ENCODE peak calls at places on chromosomes 3 and 15, in four cellular contexts. V, L, P and M are unnamed samples.

GRCh38 chr3:28050895-28051294 is 190.5 kb upstream of the CMC1 start:
- DNase-seq in V (no peak), L (no peak), P (no peak), M (no peak)

GRCh38 chr15:92797168-92798052 is 102.7 kb upstream of the CHD2 start:
- DNase-seq in V (no peak), L (peak), P (peak), M (no peak)

GRCh38 chr15:34941181-34941580 is 28.4 kb downstream of the AQR start:
- DNase-seq in P (no peak), L (no peak), V (no peak), M (no peak)

GRCh38 chr3:52221563-52222318 is 3.7 kb downstream of the TLR9 start:
- DNase-seq in L (no peak), V (no peak), P (no peak), M (peak)

GRCh38 chr3:47377186-47377585 is 3.6 kb upstream of the PTPN23 start:
- DNase-seq in P (no peak), V (no peak), L (no peak), M (no peak)

GRCh38 chr15:88738796-88739195 is 64.4 kb upstream of the ACAN start:
- DNase-seq in L (no peak), P (no peak), V (no peak), M (no peak)

GRCh38 chr3:69020424-69020823 is 6.9 kb upstream of the EOGT start:
- DNase-seq in P (no peak), L (no peak), V (no peak), M (no peak)

GRCh38 chr3:120982608-120983320 is 74.8 kb downstream of the STXBP5L start:
- DNase-seq in V (no peak), P (no peak), L (no peak), M (no peak)

GRCh38 chr3:143078883-143079282 is 40.7 kb upstream of the CHST2 start:
- DNase-seq in V (no peak), L (no peak), P (no peak), M (no peak)

GRCh38 chr3:57756528-57757401 is 656 bp downstream of the SLMAP start:
- DNase-seq in P (peak), V (peak), L (peak), M (peak)

GRCh38 chr3:150956376-150956775 is 16.2 kb downstream of the CLRN1 start:
- DNase-seq in V (no peak), P (no peak), L (no peak), M (no peak)

GRCh38 chr15:81573098-81573746 is 199.2 kb upstream of the TMC3 start:
- DNase-seq in P (no peak), V (no peak), L (no peak), M (no peak)

GRCh38 chr3:107738486-107739183 is 215.9 kb downstream of the BBX start:
- DNase-seq in P (no peak), V (no peak), L (no peak), M (no peak)

DNA sequence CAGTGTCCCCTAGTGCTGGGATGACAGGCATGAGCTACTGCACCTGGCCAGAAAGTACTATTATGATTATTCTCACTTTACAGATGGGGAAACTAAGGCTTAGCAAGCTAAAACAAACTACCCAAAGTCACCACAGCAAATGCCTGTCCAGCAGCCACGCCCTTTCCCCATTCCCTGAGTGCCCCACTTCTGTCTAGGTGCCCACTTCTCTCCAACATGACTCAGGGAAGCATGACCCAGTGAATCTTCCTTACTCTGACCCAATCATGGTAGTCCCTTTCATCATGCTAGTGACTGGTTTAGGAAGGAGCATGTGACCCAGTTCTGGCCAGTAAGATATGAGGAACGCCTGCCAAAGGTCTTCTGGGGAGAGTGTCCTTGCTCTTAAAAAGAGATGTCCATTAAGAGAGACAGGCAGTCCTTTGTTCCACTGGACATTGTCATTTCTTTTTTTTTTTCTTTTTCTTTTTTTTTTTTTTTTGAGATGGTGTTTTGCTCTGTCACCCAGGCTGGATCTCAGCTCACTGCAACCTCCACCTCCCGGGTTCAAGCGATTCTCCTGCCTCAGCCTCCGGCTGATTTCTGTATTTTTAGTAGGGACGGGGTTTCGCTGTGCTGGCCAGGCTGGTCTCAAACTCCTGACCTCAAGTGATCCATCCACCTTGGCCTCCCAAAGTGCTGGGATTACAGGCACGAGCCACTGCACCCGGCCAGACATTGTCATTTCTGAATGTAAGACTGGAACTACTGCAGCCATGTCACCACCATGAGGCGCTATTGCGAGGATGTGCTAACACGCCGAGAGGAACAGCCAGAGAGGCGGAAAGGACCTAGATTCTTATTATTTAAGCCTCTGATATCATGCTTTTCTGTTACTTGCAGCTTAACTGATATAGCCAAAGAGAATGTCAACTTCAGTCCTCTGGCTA is 19.8 kb downstream of the MEGF11 start:
- DNase-seq in P (peak), L (no peak), V (peak), M (peak)
- TF ChIP-seq CTCF in P (peak), L (no peak), V (no peak), M (peak)

GRCh38 chr15:78763796-78764241 is 47.4 kb downstream of the ADAMTS7 start:
- DNase-seq in P (no peak), V (no peak), L (no peak), M (no peak)

GRCh38 chr15:78768531-78769408 is 42.5 kb downstream of the ADAMTS7 start:
- DNase-seq in P (no peak), L (no peak), V (peak), M (no peak)

GRCh38 chr15:78766041-78766440 is 45.2 kb downstream of the ADAMTS7 start:
- DNase-seq in L (no peak), P (no peak), V (peak), M (no peak)

GRCh38 chr15:78768096-78768495 is 43.2 kb downstream of the ADAMTS7 start:
- DNase-seq in P (no peak), V (peak), L (no peak), M (no peak)

GRCh38 chr15:78767331-78767951 is 43.8 kb downstream of the ADAMTS7 start:
- DNase-seq in V (peak), L (no peak), P (no peak), M (no peak)
- TF ChIP-seq CTCF in V (no peak), L (no peak), P (no peak), M (peak)

DNA sequence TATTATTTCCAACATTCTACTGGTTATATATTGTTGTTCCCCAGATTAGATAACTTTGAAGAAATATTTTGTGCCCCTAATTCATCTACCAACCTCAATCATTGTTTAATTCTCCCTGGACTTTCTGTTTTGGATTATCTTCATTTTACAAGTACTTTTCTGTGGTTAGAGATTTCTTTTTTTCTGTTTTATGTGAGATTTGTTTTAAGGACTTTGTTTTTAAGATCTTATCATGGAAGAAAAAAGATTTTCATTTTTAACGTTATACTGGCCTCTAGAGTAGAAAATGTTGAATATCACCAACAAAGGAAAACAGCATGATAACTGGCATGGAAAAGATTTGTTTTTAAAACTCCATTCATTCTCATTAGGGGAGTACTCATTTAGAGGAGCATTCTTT is 210.9 kb upstream of the KCNMB2 start:
- DNase-seq in V (no peak), P (peak), L (no peak), M (no peak)
- TF ChIP-seq CTCF in V (no peak), P (peak), L (no peak), M (peak)

GRCh38 chr3:23960649-23961048 is 15.6 kb downstream of the NR1D2 start:
- DNase-seq in P (no peak), V (no peak), L (no peak), M (no peak)
- TF ChIP-seq CTCF in P (no peak), V (no peak), L (no peak), M (no peak)

DNA sequence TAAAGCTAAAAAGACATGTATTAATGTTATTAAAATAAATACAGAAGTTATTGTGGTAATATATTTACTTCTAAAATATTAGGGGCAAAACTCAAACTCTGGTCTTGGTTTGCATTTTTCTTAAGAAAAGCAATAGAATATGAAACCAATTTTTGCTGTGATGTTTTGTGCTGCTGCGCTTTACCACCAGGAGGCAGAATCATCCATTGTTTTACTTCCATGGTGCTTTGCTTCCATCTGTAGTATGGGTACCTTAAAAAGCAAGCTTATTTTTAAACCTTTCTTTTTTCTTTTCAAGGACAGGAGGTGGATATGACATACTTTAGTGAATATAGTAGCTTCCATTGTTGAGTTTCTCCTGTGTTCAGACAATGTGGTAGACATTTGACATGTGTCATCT is 46.6 kb upstream of the MRPL3 start:
- DNase-seq in P (no peak), V (no peak), L (no peak), M (no peak)
- TF ChIP-seq CTCF in P (peak), V (peak), L (peak), M (peak)

GRCh38 chr3:152937234-152937633 is 102.3 kb downstream of the P2RY1 start:
- DNase-seq in P (no peak), L (no peak), V (no peak), M (no peak)
- TF ChIP-seq CTCF in P (peak), L (no peak), V (no peak), M (peak)